ENCODE peak calls at places on chromosome 18, in four cellular contexts. B is ovary, V is A549, T is tibial nerve. R is an unnamed sample.

GRCh38 chr18:24232814-24233213 is 94.0 kb downstream of the CABYR start:
- DNase-seq in B (no peak), V (no peak), T (no peak), R (no peak)

GRCh38 chr18:28062446-28062845 is 114.5 kb downstream of the CDH2 start:
- DNase-seq in V (no peak), T (no peak), B (no peak), R (no peak)

GRCh38 chr18:66792466-66792865 is 188.6 kb upstream of the CDH19 start:
- DNase-seq in T (no peak), B (no peak), V (no peak), R (no peak)

GRCh38 chr18:38497281-38497680 is 931.7 kb upstream of the CELF4 start:
- DNase-seq in B (no peak), T (no peak), V (no peak), R (no peak)

GRCh38 chr18:9380101-9380500 is 45.5 kb downstream of the TWSG1 start:
- DNase-seq in V (no peak), T (no peak), B (no peak), R (no peak)

GRCh38 chr18:3612315-3612714 is 162.3 kb downstream of the TGIF1 start:
- DNase-seq in V (no peak), T (no peak), B (no peak), R (no peak)

GRCh38 chr18:10318686-10318960 is 135.8 kb upstream of the APCDD1 start:
- DNase-seq in T (no peak), B (no peak), V (no peak), R (no peak)

GRCh38 chr18:11175266-11175947 is 26.0 kb upstream of the PIEZO2 start:
- DNase-seq in B (no peak), T (no peak), V (no peak), R (no peak)

GRCh38 chr18:7038330-7038846 is 79.2 kb downstream of the LAMA1 start:
- DNase-seq in T (peak; percentile 92), B (peak; percentile 90), V (no peak), R (no peak)

GRCh38 chr18:54822872-54823845 is 5.1 kb upstream of the RAB27B start:
- DNase-seq in B (no peak), V (peak; percentile 65), T (no peak), R (no peak)

GRCh38 chr18:23837591-23837990 is 148.3 kb downstream of the LAMA3 start:
- DNase-seq in B (no peak), V (no peak), T (peak; percentile 26), R (peak; percentile 34)

DNA sequence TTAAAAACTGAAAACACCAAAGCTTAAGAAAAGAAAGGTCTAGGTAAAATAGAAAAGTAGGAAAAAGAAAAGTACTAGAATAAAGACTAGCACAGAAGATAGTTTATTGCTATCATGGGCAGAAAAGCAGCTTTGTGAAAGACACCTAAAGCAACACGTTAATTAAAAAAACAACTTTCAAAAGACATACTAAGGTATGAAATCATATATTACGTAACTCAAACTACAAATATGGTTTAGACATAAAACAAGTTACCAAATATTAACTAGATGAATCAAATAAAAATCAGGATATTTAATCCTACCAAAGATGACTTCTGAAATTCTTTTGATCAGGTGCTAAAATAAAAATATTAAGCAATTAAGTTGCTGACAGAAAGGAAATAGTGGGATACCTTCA is 30.3 kb downstream of the RTTN start:
- DNase-seq in T (no peak), B (no peak), V (no peak), R (no peak)
- H3K4me1 ChIP-seq in T (no peaks in the 10 kb centered on the region), B (no peaks in the 10 kb centered on the region), V (peaks cover 78% of the 10 kb centered on the region), R (no peaks in the 10 kb centered on the region)

GRCh38 chr18:41513438-41513837 is 441.6 kb upstream of the PIK3C3 start:
- DNase-seq in B (no peak), T (no peak), V (no peak), R (no peak)
- TF ChIP-seq EP300 in B (no peak), T (no peak), V (no peak), R (no peak)

DNA sequence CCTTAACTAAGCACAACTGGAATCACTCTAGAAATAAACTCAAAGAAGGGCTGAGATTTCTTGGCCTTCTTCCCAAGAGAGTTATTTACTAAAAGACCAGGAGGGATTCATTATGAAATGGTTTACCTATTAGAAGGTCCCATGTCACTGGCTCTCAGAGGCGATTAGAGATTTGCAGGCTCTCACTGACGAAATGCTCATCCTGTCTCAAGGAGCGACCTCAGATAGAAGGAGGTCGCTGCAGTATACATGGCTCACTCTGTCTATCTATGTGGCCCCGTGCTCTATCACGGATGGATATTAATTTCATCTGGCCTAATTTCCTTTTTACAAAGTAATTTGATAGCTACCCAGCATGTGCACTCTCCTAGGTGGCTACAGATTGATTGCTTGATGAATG is 9.2 kb downstream of the SMIM21 start:
- DNase-seq in B (no peak), V (peak; percentile 5), T (no peak), R (no peak)
- H3K4me1 ChIP-seq in B (no peaks in the 10 kb centered on the region), V (peaks cover 16% of the 10 kb centered on the region), T (no peaks in the 10 kb centered on the region), R (no peaks in the 10 kb centered on the region)

GRCh38 chr18:13313006-13313661 is 94.6 kb downstream of the LDLRAD4 start:
- DNase-seq in T (no peak), V (no peak), B (no peak), R (no peak)

GRCh38 chr18:13312515-13312914 is 94.0 kb downstream of the LDLRAD4 start:
- DNase-seq in B (no peak), T (no peak), V (no peak), R (no peak)

GRCh38 chr18:13308369-13308768 is 89.8 kb downstream of the LDLRAD4 start:
- DNase-seq in T (no peak), V (no peak), B (no peak), R (no peak)

GRCh38 chr18:13309031-13309430 is 90.5 kb downstream of the LDLRAD4 start:
- DNase-seq in V (no peak), B (no peak), T (no peak), R (no peak)

DNA sequence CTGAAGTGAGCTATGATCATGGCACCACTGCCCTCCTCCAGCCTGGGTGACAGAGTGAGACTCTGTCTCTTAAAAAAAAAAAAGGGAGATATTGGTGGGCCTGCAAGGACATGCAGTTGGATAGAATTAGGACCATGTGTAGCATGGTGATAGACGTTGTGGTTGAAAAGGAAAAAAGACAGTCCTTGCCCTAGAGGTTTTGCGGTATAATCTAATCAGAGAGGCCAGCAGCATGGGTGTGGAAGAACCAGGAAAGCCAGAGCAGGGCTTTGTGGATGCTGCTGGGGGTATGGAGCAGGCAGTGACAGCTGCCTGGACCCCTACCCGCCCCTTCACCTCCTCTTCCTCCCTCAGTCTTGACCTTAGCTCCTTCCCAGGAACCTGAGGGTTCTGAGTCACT is 91.7 kb downstream of the LDLRAD4 start:
- DNase-seq in B (no peak), V (no peak), T (no peak), R (no peak)
- TF ChIP-seq EP300 in B (no peak), V (no peak), T (no peak), R (no peak)

R was measured in esophagus muscularis mucosa.